ENCODE peak calls at places on chromosome 7, in nine cellular contexts. H is SW480; L is stimulated activated CD8-positive, alpha-beta memory T cell treated with anti-CD3 and anti-CD28 coated beads, Interleukin-15, amount 100 ng/mL, for 48 hours; B is choroid plexus epithelial cell; J is HCEC 1CT; G is M059J; Q is nucleus accumbens; K is neural crest cell; U is nephron progenitor cell. F is an unnamed sample.
A peak's percentile ranks its signal among the peaks of the same experiment; 100 is the strongest.

GRCh38 chr7:3995187-3995586 is 686.9 kb upstream of the FOXK1 start:
- DNase-seq in H (no peak), L (no peak), B (no peak), J (no peak), G (no peak), Q (no peak), K (no peak), U (no peak), F (no peak)

GRCh38 chr7:35768346-35768745 is 32.5 kb upstream of the SEPTIN7 start:
- DNase-seq in H (no peak), L (no peak), B (no peak), J (no peak), G (no peak), Q (peak; percentile 17), K (no peak), U (no peak), F (no peak)

GRCh38 chr7:102079140-102080002 is 207.3 kb upstream of the SH2B2 start:
- DNase-seq in H (no peak), L (no peak), B (no peak), J (no peak), G (no peak), Q (no peak), K (no peak), U (no peak), F (no peak)

GRCh38 chr7:69906309-69906995 is 308.2 kb downstream of the AUTS2 start:
- DNase-seq in H (no peak), L (peak; percentile 3), B (peak; percentile 24), J (no peak), G (no peak), Q (no peak), K (no peak), U (peak; percentile 21), F (peak; percentile 54)

GRCh38 chr7:100585511-100586265 is at the start of gene LRCH4:
- DNase-seq in H (peak; percentile 78), L (no peak), B (peak; percentile 32), J (no peak), G (peak; percentile 38), Q (no peak), K (no peak), U (no peak), F (no peak)

GRCh38 chr7:28142650-28143049 is 37.9 kb downstream of the JAZF1 start:
- DNase-seq in H (no peak), L (no peak), B (no peak), J (no peak), G (no peak), Q (peak; percentile 36), K (no peak), U (no peak), F (no peak)

GRCh38 chr7:134686782-134687181 is 40.1 kb downstream of the BPGM start:
- DNase-seq in H (peak; percentile 25), L (no peak), B (peak; percentile 64), J (peak; percentile 45), G (peak; percentile 63), Q (no peak), K (no peak), U (no peak), F (peak; percentile 7)

GRCh38 chr7:51354897-51355296 is 38.3 kb upstream of the COBL start:
- DNase-seq in H (no peak), L (no peak), B (no peak), J (no peak), G (no peak), Q (no peak), K (no peak), U (no peak), F (peak; percentile 28)

GRCh38 chr7:158966780-158967390 is 110.5 kb downstream of the DYNC2I1 start:
- DNase-seq in H (no peak), L (no peak), B (no peak), J (no peak), G (no peak), Q (no peak), K (no peak), U (no peak), F (no peak)

GRCh38 chr7:101555921-101556275 is 73.2 kb downstream of the MYL10 start:
- DNase-seq in H (no peak), L (no peak), B (no peak), J (no peak), G (no peak), Q (no peak), K (no peak), U (no peak), F (no peak)

GRCh38 chr7:28750981-28751380 is 207.1 kb downstream of the TRIL start:
- DNase-seq in H (no peak), L (no peak), B (no peak), J (no peak), G (no peak), Q (no peak), K (no peak), U (no peak), F (no peak)

GRCh38 chr7:155620497-155620896 is 24.0 kb upstream of the RBM33 start:
- DNase-seq in H (no peak), L (no peak), B (no peak), J (no peak), G (no peak), Q (no peak), K (no peak), U (no peak), F (no peak)